ENCODE peak calls at places on chromosomes 6 and 20, in nine cellular contexts. One of them, this sample, is unnamed.

GRCh38 chr20:36728986-36729385 is 16.9 kb downstream of the NDRG3 start:
- DNase-seq in RWPE1: peak
- DNase-seq in GM23338: peak
- DNase-seq in AG10803: no peak
- DNase-seq in omental fat pad: no peak
- DNase-seq in DND-41: no peak
- DNase-seq in bronchial epithelial cell: peak
- DNase-seq in fibroblast of pulmonary artery: peak
- DNase-seq in GM12864: no peak
- DNase-seq in this sample: peak

GRCh38 chr6:166786704-166787293 is 159.7 kb upstream of the RPS6KA2 start:
- DNase-seq in GM23338: peak
- DNase-seq in bronchial epithelial cell: peak
- DNase-seq in omental fat pad: no peak
- DNase-seq in DND-41: peak
- DNase-seq in GM12864: peak
- DNase-seq in AG10803: peak
- DNase-seq in fibroblast of pulmonary artery: peak
- DNase-seq in RWPE1: peak
- DNase-seq in this sample: peak

GRCh38 chr6:75818061-75818855 is 69.2 kb downstream of the MYO6 start:
- DNase-seq in omental fat pad: no peak
- DNase-seq in GM12864: no peak
- DNase-seq in GM23338: no peak
- DNase-seq in RWPE1: no peak
- DNase-seq in DND-41: no peak
- DNase-seq in AG10803: peak
- DNase-seq in bronchial epithelial cell: peak
- DNase-seq in fibroblast of pulmonary artery: no peak
- DNase-seq in this sample: no peak

GRCh38 chr6:102571236-102571908 is 1177.9 kb downstream of the GRIK2 start:
- DNase-seq in bronchial epithelial cell: peak
- DNase-seq in RWPE1: peak
- DNase-seq in omental fat pad: no peak
- DNase-seq in fibroblast of pulmonary artery: no peak
- DNase-seq in GM12864: no peak
- DNase-seq in GM23338: peak
- DNase-seq in DND-41: no peak
- DNase-seq in AG10803: no peak
- DNase-seq in this sample: no peak

GRCh38 chr6:27518881-27519795 is 46.2 kb upstream of the ZNF184 start:
- DNase-seq in GM12864: peak
- DNase-seq in GM23338: peak
- DNase-seq in omental fat pad: no peak
- DNase-seq in fibroblast of pulmonary artery: peak
- DNase-seq in bronchial epithelial cell: peak
- DNase-seq in AG10803: peak
- DNase-seq in DND-41: peak
- DNase-seq in RWPE1: peak
- DNase-seq in this sample: peak

GRCh38 chr6:52249078-52249477 is 4.8 kb upstream of the IL17F start:
- DNase-seq in bronchial epithelial cell: no peak
- DNase-seq in AG10803: no peak
- DNase-seq in GM12864: no peak
- DNase-seq in RWPE1: no peak
- DNase-seq in omental fat pad: no peak
- DNase-seq in GM23338: no peak
- DNase-seq in DND-41: no peak
- DNase-seq in fibroblast of pulmonary artery: no peak
- DNase-seq in this sample: no peak

GRCh38 chr20:10322073-10323012 is 103.7 kb downstream of the SNAP25 start:
- DNase-seq in DND-41: no peak
- DNase-seq in AG10803: no peak
- DNase-seq in fibroblast of pulmonary artery: no peak
- DNase-seq in GM12864: no peak
- DNase-seq in omental fat pad: no peak
- DNase-seq in bronchial epithelial cell: no peak
- DNase-seq in RWPE1: peak
- DNase-seq in GM23338: no peak
- DNase-seq in this sample: no peak

GRCh38 chr6:63814459-63814858 is 178.9 kb downstream of the PHF3 start:
- DNase-seq in DND-41: no peak
- DNase-seq in RWPE1: no peak
- DNase-seq in GM23338: no peak
- DNase-seq in fibroblast of pulmonary artery: peak
- DNase-seq in AG10803: no peak
- DNase-seq in omental fat pad: no peak
- DNase-seq in bronchial epithelial cell: no peak
- DNase-seq in GM12864: no peak
- DNase-seq in this sample: peak

GRCh38 chr6:16918586-16918985 is 157.3 kb upstream of the ATXN1 start:
- DNase-seq in RWPE1: no peak
- DNase-seq in AG10803: no peak
- DNase-seq in GM12864: no peak
- DNase-seq in fibroblast of pulmonary artery: peak
- DNase-seq in DND-41: no peak
- DNase-seq in GM23338: peak
- DNase-seq in omental fat pad: no peak
- DNase-seq in bronchial epithelial cell: no peak
- DNase-seq in this sample: peak

GRCh38 chr6:154447929-154448328 is 62.6 kb downstream of the CNKSR3 start:
- DNase-seq in fibroblast of pulmonary artery: peak
- DNase-seq in AG10803: no peak
- DNase-seq in RWPE1: no peak
- DNase-seq in GM12864: no peak
- DNase-seq in DND-41: no peak
- DNase-seq in omental fat pad: no peak
- DNase-seq in GM23338: no peak
- DNase-seq in bronchial epithelial cell: no peak
- DNase-seq in this sample: no peak

GRCh38 chr6:154446984-154447383 is 63.5 kb downstream of the CNKSR3 start:
- DNase-seq in DND-41: no peak
- DNase-seq in GM12864: no peak
- DNase-seq in bronchial epithelial cell: no peak
- DNase-seq in AG10803: no peak
- DNase-seq in GM23338: no peak
- DNase-seq in RWPE1: no peak
- DNase-seq in fibroblast of pulmonary artery: no peak
- DNase-seq in omental fat pad: no peak
- DNase-seq in this sample: no peak

GRCh38 chr6:154450498-154450897 is 60.0 kb downstream of the CNKSR3 start:
- DNase-seq in RWPE1: no peak
- DNase-seq in GM12864: no peak
- DNase-seq in DND-41: no peak
- DNase-seq in fibroblast of pulmonary artery: no peak
- DNase-seq in AG10803: no peak
- DNase-seq in omental fat pad: no peak
- DNase-seq in bronchial epithelial cell: no peak
- DNase-seq in GM23338: no peak
- DNase-seq in this sample: no peak

GRCh38 chr6:154445417-154445816 is 65.1 kb downstream of the CNKSR3 start:
- DNase-seq in GM12864: no peak
- DNase-seq in fibroblast of pulmonary artery: no peak
- DNase-seq in DND-41: no peak
- DNase-seq in bronchial epithelial cell: no peak
- DNase-seq in GM23338: no peak
- DNase-seq in RWPE1: no peak
- DNase-seq in omental fat pad: no peak
- DNase-seq in AG10803: no peak
- DNase-seq in this sample: no peak

GRCh38 chr6:154448448-154449096 is 61.9 kb downstream of the CNKSR3 start:
- DNase-seq in RWPE1: no peak
- DNase-seq in DND-41: no peak
- DNase-seq in fibroblast of pulmonary artery: peak
- DNase-seq in AG10803: peak
- DNase-seq in omental fat pad: no peak
- DNase-seq in GM12864: no peak
- DNase-seq in GM23338: peak
- DNase-seq in bronchial epithelial cell: peak
- DNase-seq in this sample: no peak
- TF ChIP-seq CTCF in RWPE1: no peak
- TF ChIP-seq CTCF in DND-41: no peak
- TF ChIP-seq CTCF in fibroblast of pulmonary artery: peak
- TF ChIP-seq CTCF in AG10803: peak
- TF ChIP-seq CTCF in omental fat pad: no peak
- TF ChIP-seq CTCF in GM12864: no peak
- TF ChIP-seq CTCF in GM23338: no peak
- TF ChIP-seq CTCF in bronchial epithelial cell: peak
- TF ChIP-seq CTCF in this sample: no peak

DNA sequence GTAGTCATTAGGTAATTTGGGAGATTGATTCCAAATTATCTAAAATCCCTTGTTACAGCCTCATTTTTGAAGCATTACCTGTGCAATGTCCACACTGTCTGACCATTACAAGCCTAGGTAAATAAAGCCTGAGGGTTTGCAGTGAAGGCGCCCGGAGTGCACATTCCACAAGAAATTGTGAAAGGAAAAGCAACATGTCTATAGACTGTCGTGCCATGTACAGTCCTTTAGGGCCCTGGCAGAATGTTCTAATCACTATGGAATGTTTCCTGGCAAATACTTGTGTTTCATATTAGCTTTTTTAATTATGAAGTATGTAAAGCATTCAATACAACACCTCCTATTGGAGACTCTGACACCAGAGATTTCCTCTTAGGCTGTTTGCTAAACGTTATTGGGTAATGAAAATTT is 28.9 kb downstream of the PREP start:
- DNase-seq in RWPE1: peak
- DNase-seq in DND-41: no peak
- DNase-seq in bronchial epithelial cell: peak
- DNase-seq in AG10803: peak
- DNase-seq in omental fat pad: no peak
- DNase-seq in GM12864: no peak
- DNase-seq in GM23338: no peak
- DNase-seq in fibroblast of pulmonary artery: peak
- DNase-seq in this sample: no peak
- TF ChIP-seq CTCF in RWPE1: no peak
- TF ChIP-seq CTCF in DND-41: no peak
- TF ChIP-seq CTCF in bronchial epithelial cell: no peak
- TF ChIP-seq CTCF in AG10803: no peak
- TF ChIP-seq CTCF in omental fat pad: no peak
- TF ChIP-seq CTCF in GM12864: no peak
- TF ChIP-seq CTCF in GM23338: no peak
- TF ChIP-seq CTCF in fibroblast of pulmonary artery: no peak
- TF ChIP-seq CTCF in this sample: no peak

GRCh38 chr20:48827880-48828733 is at the start of gene PREX1:
- DNase-seq in RWPE1: peak
- DNase-seq in GM12864: no peak
- DNase-seq in fibroblast of pulmonary artery: peak
- DNase-seq in DND-41: peak
- DNase-seq in omental fat pad: no peak
- DNase-seq in AG10803: peak
- DNase-seq in GM23338: peak
- DNase-seq in bronchial epithelial cell: no peak
- DNase-seq in this sample: peak
- TF ChIP-seq CTCF in RWPE1: no peak
- TF ChIP-seq CTCF in GM12864: no peak
- TF ChIP-seq CTCF in fibroblast of pulmonary artery: no peak
- TF ChIP-seq CTCF in DND-41: no peak
- TF ChIP-seq CTCF in omental fat pad: no peak
- TF ChIP-seq CTCF in AG10803: no peak
- TF ChIP-seq CTCF in GM23338: no peak
- TF ChIP-seq CTCF in bronchial epithelial cell: no peak
- TF ChIP-seq CTCF in this sample: no peak

DNA sequence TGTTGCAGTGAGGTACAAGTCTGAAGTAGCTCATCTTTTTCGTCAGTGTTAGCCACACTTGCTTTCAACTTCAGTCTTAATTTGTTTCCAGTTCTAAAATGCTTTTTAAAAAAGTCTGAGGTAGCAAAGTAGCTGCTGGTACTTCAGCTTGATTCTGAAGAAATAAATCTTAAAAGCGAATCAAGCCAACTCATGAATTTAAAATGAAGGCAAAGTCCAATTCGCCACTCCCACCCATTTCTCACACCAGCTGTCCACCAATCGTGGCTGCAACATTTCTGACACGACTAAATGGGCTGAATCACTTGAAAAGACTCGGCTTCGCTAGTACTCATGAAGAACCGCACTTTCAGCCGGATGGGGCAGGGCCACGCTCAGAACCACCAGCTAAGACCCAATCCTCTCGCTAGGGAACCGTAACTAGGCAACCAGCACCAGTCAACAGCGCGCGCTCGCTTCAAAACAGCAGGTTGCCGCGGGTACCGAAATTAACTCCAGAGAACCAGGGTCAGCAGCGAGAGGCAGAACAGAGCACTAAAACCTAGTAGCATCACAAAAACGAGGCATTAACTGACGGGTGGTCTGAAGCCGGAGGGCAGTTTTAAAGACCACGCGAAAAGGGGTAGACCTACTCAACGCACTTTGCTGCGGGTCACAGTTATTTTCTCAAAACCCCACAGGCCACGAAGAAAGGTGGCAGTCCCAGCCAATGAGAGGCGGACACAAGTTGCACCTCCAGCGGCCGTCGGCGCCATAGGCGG is 900 bp downstream of the BCLAF1 start:
- DNase-seq in AG10803: peak
- DNase-seq in GM12864: peak
- DNase-seq in DND-41: peak
- DNase-seq in bronchial epithelial cell: peak
- DNase-seq in omental fat pad: peak
- DNase-seq in GM23338: peak
- DNase-seq in fibroblast of pulmonary artery: peak
- DNase-seq in RWPE1: peak
- DNase-seq in this sample: peak
- TF ChIP-seq CTCF in AG10803: peak
- TF ChIP-seq CTCF in GM12864: peak
- TF ChIP-seq CTCF in DND-41: peak
- TF ChIP-seq CTCF in bronchial epithelial cell: no peak
- TF ChIP-seq CTCF in omental fat pad: no peak
- TF ChIP-seq CTCF in GM23338: no peak
- TF ChIP-seq CTCF in fibroblast of pulmonary artery: peak
- TF ChIP-seq CTCF in RWPE1: no peak
- TF ChIP-seq CTCF in this sample: no peak